ENCODE peak calls at places on chromosome 14, in six cellular contexts. One of them, this sample, is unnamed. For H3K4me1, the result is how much of the 10 kb centered on the place peaks cover.

GRCh38 chr14:23129759-23130316 is 10.8 kb upstream of the CEBPE start:
- DNase-seq in H1: no peak
- DNase-seq in IMR-90: no peak
- DNase-seq in neuronal stem cell: no peak
- DNase-seq in H9: no peak
- DNase-seq in mesenchymal stem cell: no peak
- DNase-seq in this sample: no peak

GRCh38 chr14:36556811-36557433 is 25.5 kb downstream of the NKX2-8 start:
- DNase-seq in H1: peak
- DNase-seq in IMR-90: peak
- DNase-seq in neuronal stem cell: no peak
- DNase-seq in H9: no peak
- DNase-seq in mesenchymal stem cell: peak
- DNase-seq in this sample: peak

GRCh38 chr14:65840786-65841185 is 428.3 kb downstream of the FUT8 start:
- DNase-seq in H1: no peak
- DNase-seq in IMR-90: peak
- DNase-seq in neuronal stem cell: no peak
- DNase-seq in H9: no peak
- DNase-seq in mesenchymal stem cell: no peak
- DNase-seq in this sample: no peak

GRCh38 chr14:77120771-77121743 is 20.5 kb downstream of the ZDHHC22 start:
- DNase-seq in H1: no peak
- DNase-seq in IMR-90: no peak
- DNase-seq in neuronal stem cell: no peak
- DNase-seq in H9: peak
- DNase-seq in mesenchymal stem cell: no peak
- DNase-seq in this sample: no peak

GRCh38 chr14:65517635-65518542 is 105.4 kb downstream of the FUT8 start:
- DNase-seq in H1: no peak
- DNase-seq in IMR-90: no peak
- DNase-seq in neuronal stem cell: no peak
- DNase-seq in H9: no peak
- DNase-seq in mesenchymal stem cell: no peak
- DNase-seq in this sample: no peak

GRCh38 chr14:105088812-105089745 is 23.8 kb upstream of the GPR132 start:
- DNase-seq in H1: no peak
- DNase-seq in IMR-90: peak
- DNase-seq in neuronal stem cell: no peak
- DNase-seq in H9: no peak
- DNase-seq in mesenchymal stem cell: peak
- DNase-seq in this sample: no peak

GRCh38 chr14:80679273-80679672 is 262.3 kb downstream of the CEP128 start:
- DNase-seq in H1: no peak
- DNase-seq in IMR-90: no peak
- DNase-seq in neuronal stem cell: no peak
- DNase-seq in H9: no peak
- DNase-seq in mesenchymal stem cell: no peak
- DNase-seq in this sample: no peak

GRCh38 chr14:76778546-76779215 is 17.4 kb downstream of the VASH1 start:
- DNase-seq in H1: no peak
- DNase-seq in IMR-90: no peak
- DNase-seq in neuronal stem cell: no peak
- DNase-seq in H9: peak
- DNase-seq in mesenchymal stem cell: no peak
- DNase-seq in this sample: no peak

GRCh38 chr14:23175823-23176222 is 7.6 kb downstream of the SLC7A8 start:
- DNase-seq in H1: no peak
- DNase-seq in IMR-90: peak
- DNase-seq in neuronal stem cell: no peak
- DNase-seq in H9: no peak
- DNase-seq in mesenchymal stem cell: no peak
- DNase-seq in this sample: no peak

GRCh38 chr14:95290769-95291440 is 28.8 kb downstream of the CLMN start:
- DNase-seq in H1: no peak
- DNase-seq in IMR-90: no peak
- DNase-seq in neuronal stem cell: no peak
- DNase-seq in H9: peak
- DNase-seq in mesenchymal stem cell: no peak
- DNase-seq in this sample: peak

GRCh38 chr14:26594756-26595545 is 2.9 kb downstream of the NOVA1 start:
- DNase-seq in H1: no peak
- DNase-seq in IMR-90: no peak
- DNase-seq in neuronal stem cell: no peak
- DNase-seq in H9: no peak
- DNase-seq in mesenchymal stem cell: no peak
- DNase-seq in this sample: no peak

GRCh38 chr14:50044040-50044651 is 72.2 kb downstream of the VCPKMT start:
- DNase-seq in H1: no peak
- DNase-seq in IMR-90: no peak
- DNase-seq in neuronal stem cell: no peak
- DNase-seq in H9: no peak
- DNase-seq in mesenchymal stem cell: no peak
- DNase-seq in this sample: no peak

GRCh38 chr14:79281244-79282199 is 929.8 kb downstream of the DIO2 start:
- DNase-seq in H1: peak
- DNase-seq in IMR-90: no peak
- DNase-seq in neuronal stem cell: no peak
- DNase-seq in H9: no peak
- DNase-seq in mesenchymal stem cell: no peak
- DNase-seq in this sample: peak

GRCh38 chr14:80867091-80867490 is 74.4 kb downstream of the CEP128 start:
- DNase-seq in H1: no peak
- DNase-seq in IMR-90: peak
- DNase-seq in neuronal stem cell: no peak
- DNase-seq in H9: no peak
- DNase-seq in mesenchymal stem cell: no peak
- DNase-seq in this sample: no peak

GRCh38 chr14:83885748-83886382 is 1644.1 kb upstream of the FLRT2 start:
- DNase-seq in H1: no peak
- DNase-seq in IMR-90: no peak
- DNase-seq in neuronal stem cell: no peak
- DNase-seq in H9: no peak
- DNase-seq in mesenchymal stem cell: peak
- DNase-seq in this sample: no peak

GRCh38 chr14:20614038-20614840 is 23.1 kb upstream of the RNASE12 start:
- DNase-seq in H1: peak
- DNase-seq in IMR-90: no peak
- DNase-seq in neuronal stem cell: no peak
- DNase-seq in H9: peak
- DNase-seq in mesenchymal stem cell: no peak
- DNase-seq in this sample: no peak

GRCh38 chr14:105390849-105391500 is 7.4 kb upstream of the TEX22 start:
- DNase-seq in H1: no peak
- DNase-seq in IMR-90: no peak
- DNase-seq in neuronal stem cell: no peak
- DNase-seq in H9: no peak
- DNase-seq in mesenchymal stem cell: no peak
- DNase-seq in this sample: no peak

GRCh38 chr14:23406244-23406643 is 1.8 kb downstream of the MYH6 start:
- DNase-seq in H1: no peak
- DNase-seq in IMR-90: no peak
- DNase-seq in neuronal stem cell: no peak
- DNase-seq in H9: no peak
- DNase-seq in mesenchymal stem cell: no peak
- DNase-seq in this sample: no peak

DNA sequence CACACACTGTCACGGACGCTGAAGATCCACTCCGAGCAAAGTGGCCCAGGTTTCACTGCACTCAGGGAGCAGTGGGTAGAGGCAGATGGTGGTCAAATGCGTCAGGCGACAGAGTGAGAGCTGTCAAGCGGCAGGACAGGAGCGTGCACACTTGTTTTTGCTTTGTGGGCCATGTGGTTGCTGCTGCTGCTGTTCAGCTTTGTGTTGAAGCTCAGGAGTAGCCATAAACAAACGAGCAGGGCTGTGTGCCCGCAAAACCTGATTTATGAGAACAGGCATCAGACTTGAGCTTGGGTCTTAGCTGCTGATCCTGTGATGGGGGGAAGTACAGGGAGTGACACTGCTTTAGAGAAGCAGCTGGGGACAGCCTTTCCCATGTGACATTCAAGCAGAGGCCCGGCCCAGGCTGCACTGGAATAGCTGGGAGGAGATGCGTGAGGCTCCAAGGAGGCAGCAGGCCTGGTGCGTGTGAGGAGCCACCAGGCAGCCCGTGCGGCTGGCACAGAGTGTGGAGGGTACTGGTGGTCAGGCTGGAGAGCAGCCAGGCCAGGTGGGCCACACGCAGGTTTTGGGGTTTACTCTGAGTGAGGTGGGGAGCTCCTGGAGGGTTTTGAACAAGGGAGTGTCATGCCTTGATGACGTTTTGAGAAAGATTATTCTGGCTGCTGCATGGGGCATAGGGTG is 31.1 kb upstream of the ASPG start:
- DNase-seq in H1: no peak
- DNase-seq in IMR-90: no peak
- DNase-seq in neuronal stem cell: no peak
- DNase-seq in H9: no peak
- DNase-seq in mesenchymal stem cell: no peak
- DNase-seq in this sample: no peak
- H3K4me1 ChIP-seq in H1: under half
- H3K4me1 ChIP-seq in IMR-90: under half
- H3K4me1 ChIP-seq in neuronal stem cell: under half
- H3K4me1 ChIP-seq in H9: under half
- H3K4me1 ChIP-seq in mesenchymal stem cell: under half
- H3K4me1 ChIP-seq in this sample: under half

GRCh38 chr14:99274346-99275221 is 2.6 kb upstream of the BCL11B start:
- DNase-seq in H1: peak
- DNase-seq in IMR-90: peak
- DNase-seq in neuronal stem cell: peak
- DNase-seq in H9: peak
- DNase-seq in mesenchymal stem cell: peak
- DNase-seq in this sample: peak
- H4K8ac ChIP-seq in H1: peak
- H4K8ac ChIP-seq in IMR-90: no peak
- H4K8ac ChIP-seq in neuronal stem cell: no peak
- H4K8ac ChIP-seq in H9: no peak
- H4K8ac ChIP-seq in mesenchymal stem cell: no peak
- H4K8ac ChIP-seq in this sample: no peak

GRCh38 chr14:54486685-54487084 is 2.1 kb downstream of the GMFB start:
- DNase-seq in H1: no peak
- DNase-seq in IMR-90: no peak
- DNase-seq in neuronal stem cell: no peak
- DNase-seq in H9: no peak
- DNase-seq in mesenchymal stem cell: no peak
- DNase-seq in this sample: peak
- H3K4me1 ChIP-seq in H1: under half
- H3K4me1 ChIP-seq in IMR-90: under half
- H3K4me1 ChIP-seq in neuronal stem cell: under half
- H3K4me1 ChIP-seq in H9: under half
- H3K4me1 ChIP-seq in mesenchymal stem cell: under half
- H3K4me1 ChIP-seq in this sample: under half

GRCh38 chr14:51616256-51616655 is 35.5 kb upstream of the FRMD6 start:
- DNase-seq in H1: no peak
- DNase-seq in IMR-90: peak
- DNase-seq in neuronal stem cell: no peak
- DNase-seq in H9: no peak
- DNase-seq in mesenchymal stem cell: no peak
- DNase-seq in this sample: no peak
- H4K8ac ChIP-seq in H1: no peak
- H4K8ac ChIP-seq in IMR-90: peak
- H4K8ac ChIP-seq in neuronal stem cell: no peak
- H4K8ac ChIP-seq in H9: no peak
- H4K8ac ChIP-seq in mesenchymal stem cell: peak
- H4K8ac ChIP-seq in this sample: no peak

GRCh38 chr14:99576304-99576703 is 27.7 kb downstream of the CCDC85C start:
- DNase-seq in H1: no peak
- DNase-seq in IMR-90: no peak
- DNase-seq in neuronal stem cell: no peak
- DNase-seq in H9: no peak
- DNase-seq in mesenchymal stem cell: no peak
- DNase-seq in this sample: peak
- H3K4me1 ChIP-seq in H1: half or more
- H3K4me1 ChIP-seq in IMR-90: half or more
- H3K4me1 ChIP-seq in neuronal stem cell: half or more
- H3K4me1 ChIP-seq in H9: under half
- H3K4me1 ChIP-seq in mesenchymal stem cell: half or more
- H3K4me1 ChIP-seq in this sample: half or more

GRCh38 chr14:100470523-100470897 is 116.7 kb downstream of the BEGAIN start:
- DNase-seq in H1: no peak
- DNase-seq in IMR-90: no peak
- DNase-seq in neuronal stem cell: no peak
- DNase-seq in H9: no peak
- DNase-seq in mesenchymal stem cell: no peak
- DNase-seq in this sample: peak
- H4K8ac ChIP-seq in H1: no peak
- H4K8ac ChIP-seq in IMR-90: no peak
- H4K8ac ChIP-seq in neuronal stem cell: no peak
- H4K8ac ChIP-seq in H9: no peak
- H4K8ac ChIP-seq in mesenchymal stem cell: no peak
- H4K8ac ChIP-seq in this sample: no peak